ENCODE peak calls at places on chromosomes 13 and 19, in five cellular contexts. Q, P, J, L and V are unnamed samples.

GRCh38 chr19:14393303-14393702 is 12.1 kb downstream of the ADGRE5 start:
- DNase-seq in Q (no peak), P (no peak), J (no peak), L (no peak), V (no peak)

GRCh38 chr13:106915146-106915545 is 347.2 kb upstream of the ARGLU1 start:
- DNase-seq in Q (no peak), P (no peak), J (no peak), L (no peak), V (no peak)

GRCh38 chr19:33727331-33728028 is 69.2 kb upstream of the KCTD15 start:
- DNase-seq in Q (no peak), P (no peak), J (no peak), L (no peak), V (no peak)

GRCh38 chr19:38266981-38267597 is 2.7 kb downstream of the SPINT2 start:
- DNase-seq in Q (no peak), P (peak), J (no peak), L (no peak), V (no peak)

GRCh38 chr13:42057918-42058530 is 9.6 kb downstream of the DGKH start:
- DNase-seq in Q (no peak), P (no peak), J (no peak), L (no peak), V (no peak)

GRCh38 chr19:10544753-10545251 is 1.1 kb downstream of the ATG4D start:
- DNase-seq in Q (no peak), P (no peak), J (no peak), L (no peak), V (no peak)

GRCh38 chr13:64551755-64552154 is 2678.4 kb downstream of the PCDH9 start:
- DNase-seq in Q (no peak), P (no peak), J (no peak), L (no peak), V (no peak)

GRCh38 chr19:23273594-23274412 is 23.6 kb upstream of the ZNF724 start:
- DNase-seq in Q (peak), P (peak), J (peak), L (peak), V (peak)

GRCh38 chr13:110265682-110266430 is 41.1 kb downstream of the COL4A1 start:
- DNase-seq in Q (no peak), P (no peak), J (no peak), L (no peak), V (no peak)

GRCh38 chr13:59521549-59521948 is 642.2 kb downstream of the DIAPH3 start:
- DNase-seq in Q (no peak), P (no peak), J (no peak), L (no peak), V (no peak)

GRCh38 chr19:55196803-55197202 is 12.5 kb downstream of the PTPRH start:
- DNase-seq in Q (no peak), P (no peak), J (no peak), L (no peak), V (no peak)

GRCh38 chr13:105278797-105279425 is 1256.6 kb downstream of the EFNB2 start:
- DNase-seq in Q (no peak), P (no peak), J (peak), L (no peak), V (no peak)

GRCh38 chr13:25192489-25192888 is 20.4 kb upstream of the AMER2 start:
- DNase-seq in Q (no peak), P (no peak), J (no peak), L (no peak), V (no peak)

GRCh38 chr19:7168941-7169340 is 99.4 kb downstream of the ZNF557 start:
- DNase-seq in Q (no peak), P (no peak), J (no peak), L (no peak), V (no peak)

GRCh38 chr13:90719452-90719851 is 628.0 kb upstream of the MIR17HG start:
- DNase-seq in Q (no peak), P (no peak), J (no peak), L (no peak), V (no peak)

GRCh38 chr19:3868770-3869456 is at the start of gene ZFR2:
- DNase-seq in Q (peak), P (no peak), J (peak), L (peak), V (peak)

GRCh38 chr13:38753878-38754277 is 67.0 kb downstream of the FREM2 start:
- DNase-seq in Q (no peak), P (no peak), J (no peak), L (no peak), V (no peak)

GRCh38 chr19:48635263-48635965 is 1.8 kb downstream of the DBP start:
- DNase-seq in Q (peak), P (peak), J (peak), L (peak), V (peak)

GRCh38 chr13:100842136-100842535 is 167.5 kb upstream of the TMTC4 start:
- DNase-seq in Q (no peak), P (no peak), J (no peak), L (no peak), V (no peak)

GRCh38 chr13:90118467-90119071 is 1228.9 kb upstream of the MIR17HG start:
- DNase-seq in Q (no peak), P (no peak), J (no peak), L (no peak), V (no peak)

GRCh38 chr13:40534456-40534855 is 132.0 kb downstream of the FOXO1 start:
- DNase-seq in Q (no peak), P (no peak), J (no peak), L (no peak), V (peak)

GRCh38 chr13:107211073-107211472 is 643.1 kb upstream of the ARGLU1 start:
- DNase-seq in Q (peak), P (peak), J (peak), L (no peak), V (peak)

GRCh38 chr19:41339936-41340335 is 13.8 kb downstream of the TGFB1 start:
- DNase-seq in Q (no peak), P (no peak), J (no peak), L (no peak), V (no peak)

GRCh38 chr13:48518083-48518482 is 14.8 kb downstream of the RCBTB2 start:
- DNase-seq in Q (no peak), P (no peak), J (no peak), L (no peak), V (no peak)

GRCh38 chr19:44741841-44742352 is 6.6 kb upstream of the BCL3 start:
- DNase-seq in Q (no peak), P (peak), J (no peak), L (no peak), V (no peak)

GRCh38 chr19:55210120-55210493 is 806 bp upstream of the PTPRH start:
- DNase-seq in Q (no peak), P (peak), J (no peak), L (no peak), V (no peak)